ENCODE peak calls at places on chromosomes 3 and 15, in ten cellular contexts. One of them, this sample, is unnamed.

GRCh38 chr3:29686889-29687592 is 406.2 kb downstream of the RBMS3 start:
- DNase-seq in psoas muscle: no peak
- DNase-seq in body of pancreas: no peak
- DNase-seq in CD4-positive, alpha-beta T cell: no peak
- DNase-seq in brain microvascular endothelial cell: peak; percentile 65
- DNase-seq in upper lobe of right lung: no peak
- DNase-seq in fibroblast of mammary gland: peak; percentile 63
- DNase-seq in GM23338: no peak
- DNase-seq in ovary: no peak
- DNase-seq in AG09309: peak; percentile 34
- DNase-seq in this sample: peak; percentile 70

GRCh38 chr3:89000886-89001285 is 106.5 kb upstream of the EPHA3 start:
- DNase-seq in psoas muscle: no peak
- DNase-seq in body of pancreas: no peak
- DNase-seq in CD4-positive, alpha-beta T cell: no peak
- DNase-seq in brain microvascular endothelial cell: peak; percentile 51
- DNase-seq in upper lobe of right lung: no peak
- DNase-seq in fibroblast of mammary gland: no peak
- DNase-seq in GM23338: no peak
- DNase-seq in ovary: no peak
- DNase-seq in AG09309: no peak
- DNase-seq in this sample: peak; percentile 53

GRCh38 chr3:42300013-42300412 is 34.0 kb upstream of the CCK start:
- DNase-seq in psoas muscle: no peak
- DNase-seq in body of pancreas: peak; percentile 6
- DNase-seq in CD4-positive, alpha-beta T cell: no peak
- DNase-seq in brain microvascular endothelial cell: peak; percentile 35
- DNase-seq in upper lobe of right lung: no peak
- DNase-seq in fibroblast of mammary gland: peak; percentile 51
- DNase-seq in GM23338: peak; percentile 69
- DNase-seq in ovary: no peak
- DNase-seq in AG09309: no peak
- DNase-seq in this sample: peak; percentile 27

GRCh38 chr15:33910741-33911140 is 57.6 kb upstream of the CHRM5 start:
- DNase-seq in psoas muscle: no peak
- DNase-seq in body of pancreas: no peak
- DNase-seq in CD4-positive, alpha-beta T cell: no peak
- DNase-seq in brain microvascular endothelial cell: peak; percentile 10
- DNase-seq in upper lobe of right lung: no peak
- DNase-seq in fibroblast of mammary gland: peak; percentile 80
- DNase-seq in GM23338: no peak
- DNase-seq in ovary: no peak
- DNase-seq in AG09309: no peak
- DNase-seq in this sample: peak; percentile 68

GRCh38 chr3:171187706-171188290 is 161.3 kb upstream of the SLC2A2 start:
- DNase-seq in psoas muscle: no peak
- DNase-seq in body of pancreas: peak; percentile 37
- DNase-seq in CD4-positive, alpha-beta T cell: no peak
- DNase-seq in brain microvascular endothelial cell: peak; percentile 28
- DNase-seq in upper lobe of right lung: no peak
- DNase-seq in fibroblast of mammary gland: peak; percentile 56
- DNase-seq in GM23338: peak; percentile 65
- DNase-seq in ovary: no peak
- DNase-seq in AG09309: no peak
- DNase-seq in this sample: peak; percentile 62

GRCh38 chr3:167739190-167739589 is 3.7 kb downstream of the SERPINI1 start:
- DNase-seq in psoas muscle: no peak
- DNase-seq in body of pancreas: no peak
- DNase-seq in CD4-positive, alpha-beta T cell: no peak
- DNase-seq in brain microvascular endothelial cell: no peak
- DNase-seq in upper lobe of right lung: no peak
- DNase-seq in fibroblast of mammary gland: no peak
- DNase-seq in GM23338: no peak
- DNase-seq in ovary: no peak
- DNase-seq in AG09309: no peak
- DNase-seq in this sample: no peak

GRCh38 chr3:11899826-11900225 is 53.1 kb upstream of the TAMM41 start:
- DNase-seq in psoas muscle: no peak
- DNase-seq in body of pancreas: no peak
- DNase-seq in CD4-positive, alpha-beta T cell: no peak
- DNase-seq in brain microvascular endothelial cell: no peak
- DNase-seq in upper lobe of right lung: no peak
- DNase-seq in fibroblast of mammary gland: no peak
- DNase-seq in GM23338: no peak
- DNase-seq in ovary: no peak
- DNase-seq in AG09309: no peak
- DNase-seq in this sample: no peak

GRCh38 chr3:46660543-46661523 is 32.6 kb downstream of the ALS2CL start:
- DNase-seq in psoas muscle: no peak
- DNase-seq in body of pancreas: no peak
- DNase-seq in CD4-positive, alpha-beta T cell: no peak
- DNase-seq in brain microvascular endothelial cell: no peak
- DNase-seq in upper lobe of right lung: no peak
- DNase-seq in fibroblast of mammary gland: no peak
- DNase-seq in GM23338: no peak
- DNase-seq in ovary: no peak
- DNase-seq in AG09309: no peak
- DNase-seq in this sample: no peak

GRCh38 chr3:64489361-64490044 is 198.3 kb downstream of the ADAMTS9 start:
- DNase-seq in psoas muscle: no peak
- DNase-seq in body of pancreas: peak; percentile 68
- DNase-seq in CD4-positive, alpha-beta T cell: no peak
- DNase-seq in brain microvascular endothelial cell: no peak
- DNase-seq in upper lobe of right lung: peak; percentile 84
- DNase-seq in fibroblast of mammary gland: no peak
- DNase-seq in GM23338: peak; percentile 97
- DNase-seq in ovary: peak; percentile 62
- DNase-seq in AG09309: no peak
- DNase-seq in this sample: peak; percentile 22

GRCh38 chr15:68335251-68335650 is 57.7 kb downstream of the FEM1B start:
- DNase-seq in psoas muscle: no peak
- DNase-seq in body of pancreas: peak; percentile 78
- DNase-seq in CD4-positive, alpha-beta T cell: no peak
- DNase-seq in brain microvascular endothelial cell: no peak
- DNase-seq in upper lobe of right lung: no peak
- DNase-seq in fibroblast of mammary gland: no peak
- DNase-seq in GM23338: no peak
- DNase-seq in ovary: no peak
- DNase-seq in AG09309: no peak
- DNase-seq in this sample: peak; percentile 23

GRCh38 chr3:27456554-27456953 is 27.6 kb downstream of the SLC4A7 start:
- DNase-seq in psoas muscle: no peak
- DNase-seq in body of pancreas: no peak
- DNase-seq in CD4-positive, alpha-beta T cell: no peak
- DNase-seq in brain microvascular endothelial cell: no peak
- DNase-seq in upper lobe of right lung: no peak
- DNase-seq in fibroblast of mammary gland: peak; percentile 20
- DNase-seq in GM23338: no peak
- DNase-seq in ovary: no peak
- DNase-seq in AG09309: no peak
- DNase-seq in this sample: no peak

DNA sequence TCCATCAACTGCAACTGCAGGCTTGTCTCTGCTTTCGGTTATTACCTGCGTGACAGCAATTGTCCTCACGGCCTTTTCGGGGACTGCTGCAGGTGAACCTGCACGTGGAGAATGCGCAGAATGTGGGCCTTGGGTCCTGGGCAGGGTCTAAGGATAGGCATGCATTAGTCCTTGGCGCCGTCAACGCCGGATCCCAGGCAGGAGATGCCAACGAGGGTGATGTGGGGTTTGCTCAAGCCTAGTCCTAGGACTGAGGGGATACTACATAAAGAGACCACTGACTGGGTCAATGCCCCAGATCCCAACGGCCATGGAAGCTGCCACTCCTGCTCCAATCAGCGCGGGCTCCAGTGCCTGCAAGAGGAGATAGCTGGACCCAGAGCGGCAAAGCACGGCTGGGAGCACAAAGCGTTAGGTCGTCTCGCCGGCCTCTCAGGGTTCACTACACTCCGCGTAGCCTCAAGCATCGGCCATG is 448 bp upstream of the RBM15B start:
- DNase-seq in psoas muscle: no peak
- DNase-seq in body of pancreas: no peak
- DNase-seq in CD4-positive, alpha-beta T cell: no peak
- DNase-seq in brain microvascular endothelial cell: no peak
- DNase-seq in upper lobe of right lung: no peak
- DNase-seq in fibroblast of mammary gland: no peak
- DNase-seq in GM23338: peak; percentile 96
- DNase-seq in ovary: no peak
- DNase-seq in AG09309: no peak
- DNase-seq in this sample: no peak
- TF ChIP-seq CTCF in psoas muscle: no peak
- TF ChIP-seq CTCF in body of pancreas: no peak
- TF ChIP-seq CTCF in CD4-positive, alpha-beta T cell: peak; percentile 86
- TF ChIP-seq CTCF in brain microvascular endothelial cell: peak; percentile 83
- TF ChIP-seq CTCF in upper lobe of right lung: no peak
- TF ChIP-seq CTCF in fibroblast of mammary gland: no peak
- TF ChIP-seq CTCF in GM23338: no peak
- TF ChIP-seq CTCF in ovary: no peak
- TF ChIP-seq CTCF in AG09309: no peak
- TF ChIP-seq CTCF in this sample: peak; percentile 82

GRCh38 chr3:180855364-180855763 is 57.1 kb upstream of the FXR1 start:
- DNase-seq in psoas muscle: no peak
- DNase-seq in body of pancreas: no peak
- DNase-seq in CD4-positive, alpha-beta T cell: no peak
- DNase-seq in brain microvascular endothelial cell: no peak
- DNase-seq in upper lobe of right lung: no peak
- DNase-seq in fibroblast of mammary gland: peak; percentile 6
- DNase-seq in GM23338: peak; percentile 85
- DNase-seq in ovary: no peak
- DNase-seq in AG09309: no peak
- DNase-seq in this sample: peak; percentile 1
- TF ChIP-seq CTCF in psoas muscle: peak; percentile 12
- TF ChIP-seq CTCF in body of pancreas: no peak
- TF ChIP-seq CTCF in CD4-positive, alpha-beta T cell: no peak
- TF ChIP-seq CTCF in brain microvascular endothelial cell: no peak
- TF ChIP-seq CTCF in upper lobe of right lung: no peak
- TF ChIP-seq CTCF in fibroblast of mammary gland: peak; percentile 16
- TF ChIP-seq CTCF in GM23338: peak; percentile 47
- TF ChIP-seq CTCF in ovary: no peak
- TF ChIP-seq CTCF in AG09309: no peak
- TF ChIP-seq CTCF in this sample: no peak

GRCh38 chr3:71309342-71309741 is 274.2 kb downstream of the FOXP1 start:
- DNase-seq in psoas muscle: no peak
- DNase-seq in body of pancreas: no peak
- DNase-seq in CD4-positive, alpha-beta T cell: peak; percentile 21
- DNase-seq in brain microvascular endothelial cell: no peak
- DNase-seq in upper lobe of right lung: no peak
- DNase-seq in fibroblast of mammary gland: no peak
- DNase-seq in GM23338: no peak
- DNase-seq in ovary: no peak
- DNase-seq in AG09309: no peak
- DNase-seq in this sample: no peak

GRCh38 chr3:71312461-71312860 is 271.1 kb downstream of the FOXP1 start:
- DNase-seq in psoas muscle: no peak
- DNase-seq in body of pancreas: no peak
- DNase-seq in CD4-positive, alpha-beta T cell: no peak
- DNase-seq in brain microvascular endothelial cell: no peak
- DNase-seq in upper lobe of right lung: no peak
- DNase-seq in fibroblast of mammary gland: no peak
- DNase-seq in GM23338: no peak
- DNase-seq in ovary: no peak
- DNase-seq in AG09309: no peak
- DNase-seq in this sample: no peak

GRCh38 chr3:71309886-71310285 is 273.6 kb downstream of the FOXP1 start:
- DNase-seq in psoas muscle: no peak
- DNase-seq in body of pancreas: no peak
- DNase-seq in CD4-positive, alpha-beta T cell: no peak
- DNase-seq in brain microvascular endothelial cell: no peak
- DNase-seq in upper lobe of right lung: no peak
- DNase-seq in fibroblast of mammary gland: no peak
- DNase-seq in GM23338: no peak
- DNase-seq in ovary: no peak
- DNase-seq in AG09309: no peak
- DNase-seq in this sample: no peak

GRCh38 chr3:71311320-71312046 is 272.0 kb downstream of the FOXP1 start:
- DNase-seq in psoas muscle: no peak
- DNase-seq in body of pancreas: no peak
- DNase-seq in CD4-positive, alpha-beta T cell: no peak
- DNase-seq in brain microvascular endothelial cell: no peak
- DNase-seq in upper lobe of right lung: no peak
- DNase-seq in fibroblast of mammary gland: no peak
- DNase-seq in GM23338: no peak
- DNase-seq in ovary: no peak
- DNase-seq in AG09309: no peak
- DNase-seq in this sample: no peak

GRCh38 chr3:71310595-71311319 is 272.8 kb downstream of the FOXP1 start:
- DNase-seq in psoas muscle: peak; percentile 65
- DNase-seq in body of pancreas: peak; percentile 8
- DNase-seq in CD4-positive, alpha-beta T cell: no peak
- DNase-seq in brain microvascular endothelial cell: peak; percentile 40
- DNase-seq in upper lobe of right lung: no peak
- DNase-seq in fibroblast of mammary gland: peak; percentile 77
- DNase-seq in GM23338: peak; percentile 13
- DNase-seq in ovary: peak; percentile 49
- DNase-seq in AG09309: peak; percentile 44
- DNase-seq in this sample: peak; percentile 43
- TF ChIP-seq CTCF in psoas muscle: no peak
- TF ChIP-seq CTCF in body of pancreas: no peak
- TF ChIP-seq CTCF in CD4-positive, alpha-beta T cell: no peak
- TF ChIP-seq CTCF in brain microvascular endothelial cell: peak; percentile 40
- TF ChIP-seq CTCF in upper lobe of right lung: peak; percentile 18
- TF ChIP-seq CTCF in fibroblast of mammary gland: peak; percentile 32
- TF ChIP-seq CTCF in GM23338: no peak
- TF ChIP-seq CTCF in ovary: no peak
- TF ChIP-seq CTCF in AG09309: peak; percentile 30
- TF ChIP-seq CTCF in this sample: peak; percentile 44

GRCh38 chr15:44535092-44535491 is 1.9 kb upstream of the EIF3J start:
- DNase-seq in psoas muscle: no peak
- DNase-seq in body of pancreas: no peak
- DNase-seq in CD4-positive, alpha-beta T cell: no peak
- DNase-seq in brain microvascular endothelial cell: no peak
- DNase-seq in upper lobe of right lung: no peak
- DNase-seq in fibroblast of mammary gland: no peak
- DNase-seq in GM23338: no peak
- DNase-seq in ovary: no peak
- DNase-seq in AG09309: no peak
- DNase-seq in this sample: no peak

GRCh38 chr15:44530653-44531052 is 6.3 kb upstream of the EIF3J start:
- DNase-seq in psoas muscle: no peak
- DNase-seq in body of pancreas: no peak
- DNase-seq in CD4-positive, alpha-beta T cell: no peak
- DNase-seq in brain microvascular endothelial cell: no peak
- DNase-seq in upper lobe of right lung: no peak
- DNase-seq in fibroblast of mammary gland: no peak
- DNase-seq in GM23338: no peak
- DNase-seq in ovary: no peak
- DNase-seq in AG09309: no peak
- DNase-seq in this sample: no peak

GRCh38 chr15:44535509-44536297 is 1.2 kb upstream of the EIF3J start:
- DNase-seq in psoas muscle: no peak
- DNase-seq in body of pancreas: peak; percentile 25
- DNase-seq in CD4-positive, alpha-beta T cell: peak; percentile 35
- DNase-seq in brain microvascular endothelial cell: no peak
- DNase-seq in upper lobe of right lung: no peak
- DNase-seq in fibroblast of mammary gland: no peak
- DNase-seq in GM23338: peak; percentile 53
- DNase-seq in ovary: peak; percentile 39
- DNase-seq in AG09309: no peak
- DNase-seq in this sample: no peak

GRCh38 chr15:44529864-44530604 is 6.9 kb upstream of the EIF3J start:
- DNase-seq in psoas muscle: no peak
- DNase-seq in body of pancreas: no peak
- DNase-seq in CD4-positive, alpha-beta T cell: no peak
- DNase-seq in brain microvascular endothelial cell: no peak
- DNase-seq in upper lobe of right lung: no peak
- DNase-seq in fibroblast of mammary gland: no peak
- DNase-seq in GM23338: no peak
- DNase-seq in ovary: no peak
- DNase-seq in AG09309: no peak
- DNase-seq in this sample: no peak

GRCh38 chr15:44532689-44533088 is 4.3 kb upstream of the EIF3J start:
- DNase-seq in psoas muscle: no peak
- DNase-seq in body of pancreas: no peak
- DNase-seq in CD4-positive, alpha-beta T cell: no peak
- DNase-seq in brain microvascular endothelial cell: no peak
- DNase-seq in upper lobe of right lung: no peak
- DNase-seq in fibroblast of mammary gland: no peak
- DNase-seq in GM23338: peak; percentile 49
- DNase-seq in ovary: no peak
- DNase-seq in AG09309: no peak
- DNase-seq in this sample: no peak
- TF ChIP-seq CTCF in psoas muscle: no peak
- TF ChIP-seq CTCF in body of pancreas: no peak
- TF ChIP-seq CTCF in CD4-positive, alpha-beta T cell: no peak
- TF ChIP-seq CTCF in brain microvascular endothelial cell: no peak
- TF ChIP-seq CTCF in upper lobe of right lung: no peak
- TF ChIP-seq CTCF in fibroblast of mammary gland: peak; percentile 11
- TF ChIP-seq CTCF in GM23338: peak; percentile 63
- TF ChIP-seq CTCF in ovary: no peak
- TF ChIP-seq CTCF in AG09309: no peak
- TF ChIP-seq CTCF in this sample: no peak

This sample was measured in fibroblast of lung.